ENCODE peak calls at places on chromosome 18, in four cellular contexts. G is WTC11, P is K562, O is HepG2. H is an unnamed sample.

GRCh38 chr18:28115149-28115550 is 61.8 kb downstream of the CDH2 start:
- DNase-seq in G (no peak), P (no peak), O (peak), H (peak)

GRCh38 chr18:7367336-7367735 is 136.4 kb downstream of the LRRC30 start:
- DNase-seq in G (peak), O (no peak), P (no peak), H (no peak)

GRCh38 chr18:2083691-2084090 is 487.6 kb downstream of the METTL4 start:
- DNase-seq in G (peak), O (no peak), P (peak), H (no peak)

GRCh38 chr18:48615566-48616401 is 77.0 kb downstream of the CTIF start:
- DNase-seq in P (no peak), O (no peak), G (peak), H (no peak)

GRCh38 chr18:31504455-31505147 is 6.6 kb downstream of the DSG2 start:
- DNase-seq in P (no peak), O (no peak), G (no peak), H (no peak)

GRCh38 chr18:907171-907879 is 2.7 kb downstream of the ADCYAP1 start:
- DNase-seq in O (no peak), P (no peak), G (peak), H (peak)

GRCh38 chr18:32542221-32542798 is 71.6 kb upstream of the GAREM1 start:
- DNase-seq in G (no peak), P (no peak), O (no peak), H (no peak)

GRCh38 chr18:3693385-3693784 is 243.4 kb downstream of the TGIF1 start:
- DNase-seq in G (no peak), P (no peak), O (no peak), H (no peak)

GRCh38 chr18:3982541-3982940 is 472.6 kb downstream of the DLGAP1 start:
- DNase-seq in O (no peak), G (no peak), P (no peak), H (no peak)

DNA sequence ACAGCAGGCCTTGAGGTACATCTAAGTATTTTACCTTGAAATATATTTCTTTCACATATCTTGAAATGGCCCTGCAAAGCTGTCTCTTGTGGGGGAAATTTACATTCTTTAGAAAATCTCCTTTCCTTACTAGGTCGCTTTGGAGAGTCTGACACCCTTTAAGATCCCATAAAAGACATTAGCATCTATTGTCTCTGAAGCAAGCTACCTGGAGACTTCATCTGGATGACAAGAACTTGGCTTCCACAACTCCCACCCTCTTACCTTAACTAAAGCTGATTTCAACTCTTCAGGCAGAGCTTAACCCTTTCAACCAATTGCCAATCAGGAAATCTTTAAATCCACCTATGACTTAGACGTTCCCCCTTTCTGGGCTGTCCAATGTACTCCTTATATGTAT is 219.3 kb downstream of the PIEZO2 start:
- DNase-seq in G (no peak), P (no peak), O (no peak), H (no peak)
- TF ChIP-seq SP1 in G (no peak), P (no peak), O (no peak), H (no peak)

GRCh38 chr18:69725009-69725408 is 222.7 kb downstream of the CD226 start:
- DNase-seq in P (no peak), O (no peak), G (no peak), H (no peak)

GRCh38 chr18:69725855-69726508 is 221.7 kb downstream of the CD226 start:
- DNase-seq in P (no peak), O (peak), G (no peak), H (no peak)

GRCh38 chr18:69723434-69723833 is 224.2 kb downstream of the CD226 start:
- DNase-seq in P (no peak), G (no peak), O (no peak), H (no peak)

GRCh38 chr18:69730664-69731063 is 217.0 kb downstream of the CD226 start:
- DNase-seq in P (no peak), O (no peak), G (no peak), H (no peak)

DNA sequence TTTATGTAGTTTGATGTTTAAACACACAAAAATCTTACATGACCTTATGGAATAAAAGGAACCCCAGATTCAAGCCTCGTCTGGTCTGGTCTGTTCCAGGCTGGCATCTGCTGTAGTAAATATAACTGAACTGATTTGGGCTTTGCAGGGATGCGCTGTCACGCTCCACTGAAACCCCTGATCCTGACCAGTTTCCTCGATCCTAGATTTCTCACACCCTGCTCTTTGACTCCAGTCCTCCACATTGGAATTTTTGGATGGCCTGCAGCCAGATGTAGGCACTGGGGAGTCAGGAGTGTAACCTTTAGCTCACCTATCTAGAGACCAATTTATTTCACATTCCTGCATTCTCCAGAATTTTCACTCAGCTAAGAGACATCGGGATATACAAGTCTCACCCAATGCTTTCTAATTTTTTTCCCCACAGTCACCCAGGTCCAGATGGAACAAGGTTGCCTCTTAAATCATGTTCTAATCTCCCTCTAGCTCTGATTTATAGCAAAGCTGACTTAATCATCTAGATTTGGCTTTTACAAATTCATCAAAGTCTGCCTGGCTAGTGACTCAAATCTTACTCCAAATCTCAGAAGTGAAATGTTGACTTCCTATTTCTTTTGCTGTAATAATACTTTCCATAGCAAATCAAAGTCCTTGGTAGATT is 219.6 kb downstream of the CD226 start:
- DNase-seq in G (no peak), P (no peak), O (no peak), H (no peak)
- TF ChIP-seq ELF4 in G (no peak), P (no peak), O (no peak), H (no peak)

GRCh38 chr18:44342946-44343345 is 337.7 kb upstream of the SETBP1 start:
- DNase-seq in O (no peak), G (no peak), P (no peak), H (no peak)
- TF ChIP-seq SP1 in O (no peak), G (no peak), P (no peak), H (no peak)

DNA sequence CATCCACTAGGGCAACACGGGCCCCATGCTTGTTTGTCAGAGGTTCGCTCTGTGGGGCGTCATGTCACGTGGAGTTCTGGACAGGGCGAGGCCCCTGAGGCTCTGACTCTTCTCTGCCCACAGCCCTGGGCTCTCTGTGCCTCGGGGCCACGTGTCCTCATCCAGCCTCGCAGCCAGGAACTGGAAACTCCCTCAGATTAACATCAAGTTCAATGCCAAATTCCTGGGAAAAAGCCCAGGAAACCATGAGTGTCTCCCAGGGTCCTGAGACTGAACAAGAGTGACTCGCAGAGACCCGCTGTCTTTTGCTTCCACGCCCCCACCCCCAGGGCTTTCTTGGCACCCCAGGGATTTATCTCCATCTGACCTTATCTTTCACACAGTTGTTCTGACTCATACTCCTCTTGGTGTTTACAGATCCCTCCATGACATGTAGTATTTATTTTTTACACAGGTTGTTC is 174.0 kb upstream of the PIEZO2 start:
- DNase-seq in G (no peak), O (peak), P (no peak), H (peak)
- TF ChIP-seq ELF4 in G (no peak), O (no peak), P (no peak), H (no peak)

DNA sequence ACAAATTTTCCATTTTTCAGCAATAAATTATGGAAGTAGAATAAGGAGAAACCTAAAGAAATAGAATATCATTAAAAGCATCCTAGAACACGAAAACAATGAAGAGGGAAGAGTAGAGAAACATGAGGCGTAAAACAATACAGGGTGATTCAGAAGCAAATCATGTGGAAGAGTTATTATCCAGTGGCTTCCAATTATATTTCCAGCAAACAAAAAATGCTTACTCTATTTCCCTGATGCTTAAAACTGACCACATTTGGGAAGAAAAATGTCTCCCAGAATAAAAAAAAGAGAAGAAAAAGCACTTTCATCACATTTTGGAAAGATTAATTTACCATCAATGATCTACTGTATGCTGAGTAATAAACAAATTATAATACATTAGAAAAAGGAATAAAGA is 192.6 kb downstream of the CD226 start:
- DNase-seq in O (no peak), P (no peak), G (no peak), H (no peak)
- TF ChIP-seq SP1 in O (no peak), P (no peak), G (no peak), H (no peak)

GRCh38 chr18:77218642-77219041 is 31.0 kb upstream of the GALR1 start:
- DNase-seq in G (no peak), P (no peak), O (no peak), H (no peak)
- TF ChIP-seq ELF4 in G (no peak), P (no peak), O (no peak), H (no peak)

DNA sequence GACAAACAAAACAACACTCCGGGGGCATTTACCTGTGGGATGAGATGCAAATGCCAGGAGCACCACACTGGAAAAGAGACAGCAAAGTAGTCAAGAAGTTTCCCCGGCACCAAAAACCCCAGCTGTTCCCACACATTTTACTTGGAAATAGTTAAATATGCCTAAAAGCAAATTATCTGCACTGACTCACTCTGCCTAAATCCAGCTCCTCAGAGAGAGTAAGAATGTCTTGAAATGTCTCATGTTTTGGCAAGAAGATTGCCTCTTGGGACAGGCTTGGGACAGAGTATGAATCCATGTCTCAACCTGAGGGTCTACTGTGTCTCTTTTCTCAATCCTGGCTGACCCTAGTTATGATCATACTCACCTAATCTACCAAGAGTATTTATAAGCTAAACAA is 87.5 kb upstream of the RIOK3 start:
- DNase-seq in G (no peak), P (no peak), O (no peak), H (no peak)
- TF ChIP-seq SP1 in G (no peak), P (no peak), O (no peak), H (no peak)

H was measured in HEK293T.